ENCODE peak calls at places on chromosomes 12 and 14, in eight cellular contexts. M, A, Q, I, O, D, L and B are unnamed samples.

GRCh38 chr14:102323102-102323501 is 3.6 kb downstream of the ZNF839 start:
- DNase-seq in M (no peak), A (peak; percentile 65), Q (no peak), I (peak; percentile 37), O (peak; percentile 73), D (no peak), L (no peak), B (no peak)

GRCh38 chr14:71745072-71745471 is 187.2 kb upstream of the RGS6 start:
- DNase-seq in M (no peak), A (no peak), Q (no peak), I (no peak), O (no peak), D (no peak), L (no peak), B (no peak)

GRCh38 chr14:76782885-76783566 is 21.8 kb downstream of the VASH1 start:
- DNase-seq in M (no peak), A (no peak), Q (no peak), I (no peak), O (no peak), D (no peak), L (no peak), B (no peak)

GRCh38 chr12:23921099-23921846 is 28.2 kb downstream of the SOX5 start:
- DNase-seq in M (no peak), A (no peak), Q (no peak), I (no peak), O (no peak), D (no peak), L (no peak), B (no peak)

GRCh38 chr14:75401356-75401755 is 26.5 kb upstream of the JDP2 start:
- DNase-seq in M (no peak), A (no peak), Q (no peak), I (no peak), O (peak; percentile 85), D (no peak), L (no peak), B (no peak)

GRCh38 chr14:68814376-68815287 is 21.8 kb upstream of the ZFP36L1 start:
- DNase-seq in M (peak; percentile 49), A (peak; percentile 65), Q (peak; percentile 37), I (peak; percentile 70), O (peak; percentile 41), D (no peak), L (peak; percentile 57), B (peak; percentile 40)

GRCh38 chr12:32444895-32445294 is 45.5 kb downstream of the FGD4 start:
- DNase-seq in M (no peak), A (peak; percentile 79), Q (no peak), I (no peak), O (no peak), D (no peak), L (no peak), B (no peak)

GRCh38 chr14:94630396-94630795 is 18.2 kb downstream of the SERPINA3 start:
- DNase-seq in M (no peak), A (no peak), Q (no peak), I (no peak), O (no peak), D (no peak), L (no peak), B (no peak)

GRCh38 chr12:112985655-112986290 is 7.5 kb downstream of the OAS2 start:
- DNase-seq in M (no peak), A (no peak), Q (no peak), I (no peak), O (no peak), D (no peak), L (no peak), B (no peak)

GRCh38 chr12:32877670-32878459 is 18.7 kb downstream of the PKP2 start:
- DNase-seq in M (no peak), A (no peak), Q (no peak), I (no peak), O (no peak), D (no peak), L (no peak), B (no peak)

GRCh38 chr12:110403975-110404675 is 617 bp upstream of the ANAPC7 start:
- DNase-seq in M (peak; percentile 64), A (peak; percentile 65), Q (peak; percentile 66), I (peak; percentile 83), O (peak; percentile 94), D (peak; percentile 68), L (peak; percentile 75), B (peak; percentile 73)

GRCh38 chr12:29608581-29608980 is 111.1 kb upstream of the OVCH1 start:
- DNase-seq in M (no peak), A (no peak), Q (no peak), I (no peak), O (no peak), D (no peak), L (no peak), B (no peak)

GRCh38 chr12:102612008-102612407 is 131.6 kb upstream of the IGF1 start:
- DNase-seq in M (no peak), A (no peak), Q (no peak), I (no peak), O (no peak), D (no peak), L (no peak), B (no peak)

GRCh38 chr14:75132374-75133086 is 5.7 kb upstream of the NEK9 start:
- DNase-seq in M (no peak), A (peak; percentile 40), Q (no peak), I (peak; percentile 48), O (peak; percentile 56), D (peak; percentile 47), L (peak; percentile 71), B (peak; percentile 55)

GRCh38 chr12:42786400-42786799 is 196.9 kb upstream of the PRICKLE1 start:
- DNase-seq in M (no peak), A (no peak), Q (no peak), I (no peak), O (no peak), D (no peak), L (no peak), B (no peak)

GRCh38 chr12:66905201-66905600 is 226.3 kb upstream of the GRIP1 start:
- DNase-seq in M (no peak), A (no peak), Q (no peak), I (no peak), O (no peak), D (no peak), L (no peak), B (no peak)

GRCh38 chr12:51188359-51189051 is 15.6 kb upstream of the TFCP2 start:
- DNase-seq in M (no peak), A (no peak), Q (no peak), I (no peak), O (peak; percentile 8), D (no peak), L (no peak), B (no peak)

GRCh38 chr14:96502621-96503251 is 554 bp downstream of the PAPOLA start:
- DNase-seq in M (no peak), A (peak; percentile 8), Q (no peak), I (peak; percentile 67), O (peak; percentile 57), D (peak; percentile 44), L (peak; percentile 18), B (peak; percentile 8)

GRCh38 chr12:120132863-120133385 is 16.4 kb upstream of the RAB35 start:
- DNase-seq in M (peak; percentile 22), A (no peak), Q (no peak), I (no peak), O (no peak), D (no peak), L (no peak), B (no peak)

GRCh38 chr12:68899251-68899771 is 33.7 kb downstream of the CPM start:
- DNase-seq in M (no peak), A (peak; percentile 70), Q (no peak), I (no peak), O (peak; percentile 80), D (no peak), L (no peak), B (no peak)

GRCh38 chr14:105492966-105493871 is 2.2 kb downstream of the TEDC1 start:
- DNase-seq in M (no peak), A (no peak), Q (no peak), I (peak; percentile 7), O (no peak), D (no peak), L (peak; percentile 17), B (no peak)

GRCh38 chr12:75781532-75782046 is 250.0 kb downstream of the PHLDA1 start:
- DNase-seq in M (no peak), A (peak; percentile 90), Q (no peak), I (no peak), O (no peak), D (no peak), L (no peak), B (no peak)

GRCh38 chr12:72570601-72571000 is 298.4 kb downstream of the TRHDE start:
- DNase-seq in M (no peak), A (peak; percentile 25), Q (no peak), I (no peak), O (no peak), D (no peak), L (no peak), B (no peak)

GRCh38 chr14:63276492-63277342 is 42.0 kb downstream of the GPHB5 start:
- DNase-seq in M (no peak), A (peak; percentile 51), Q (no peak), I (no peak), O (peak; percentile 72), D (no peak), L (no peak), B (no peak)

GRCh38 chr12:7212678-7213077 is 23.2 kb downstream of the PEX5 start:
- DNase-seq in M (no peak), A (no peak), Q (no peak), I (no peak), O (no peak), D (no peak), L (no peak), B (no peak)

GRCh38 chr12:94458882-94459772 is 540 bp downstream of the CEP83 start:
- DNase-seq in M (no peak), A (peak; percentile 1), Q (no peak), I (no peak), O (no peak), D (no peak), L (no peak), B (no peak)